ENCODE peak calls at places on chromosomes 6 and 20, in eight cellular contexts. X is WERI-Rb-1; Q is H9; F is ovary; U is lower lobe of right lung; C is CD4-positive, alpha-beta T cell; Z is sigmoid colon; B is HCT116. P is an unnamed sample. For H3K9me3, the result is how much of the 10 kb centered on the place peaks cover.

GRCh38 chr20:24956001-24956761 is 7.1 kb downstream of the CST7 start:
- DNase-seq in C (no peak), F (no peak), X (no peak), B (no peak), Q (peak), U (peak), Z (peak), P (peak)

GRCh38 chr20:51221791-51222408 is 199.0 kb upstream of the KCNG1 start:
- DNase-seq in B (peak), U (no peak), Q (peak), Z (no peak), F (no peak), C (no peak), X (no peak), P (no peak)

GRCh38 chr20:23340524-23340923 is 10.1 kb upstream of the NXT1 start:
- DNase-seq in X (peak), Q (peak), C (no peak), Z (peak), U (no peak), B (peak), F (peak), P (no peak)

GRCh38 chr20:36064661-36065426 is 89.7 kb upstream of the EPB41L1 start:
- DNase-seq in B (no peak), Z (peak), C (peak), Q (peak), U (peak), X (no peak), F (peak), P (peak)

GRCh38 chr20:31630187-31630790 is 7.4 kb upstream of the COX4I2 start:
- DNase-seq in Z (no peak), F (no peak), X (no peak), B (no peak), Q (no peak), U (no peak), C (no peak), P (no peak)

GRCh38 chr6:22003219-22003779 is 293.5 kb downstream of the PRL start:
- DNase-seq in Z (no peak), Q (no peak), U (no peak), C (no peak), B (no peak), F (no peak), X (no peak), P (no peak)

GRCh38 chr20:3716195-3716834 is 3.9 kb upstream of the SIGLEC1 start:
- DNase-seq in X (peak), B (peak), Z (peak), Q (peak), F (peak), U (peak), C (no peak), P (no peak)

GRCh38 chr6:14784596-14785360 is 461.1 kb upstream of the JARID2 start:
- DNase-seq in C (no peak), Z (no peak), B (no peak), F (no peak), U (no peak), Q (peak), X (no peak), P (no peak)

GRCh38 chr20:9573598-9573997 is 59.2 kb downstream of the LAMP5 start:
- DNase-seq in Z (no peak), F (no peak), B (no peak), C (no peak), Q (no peak), U (no peak), X (no peak), P (no peak)

GRCh38 chr6:161378115-161378514 is 104.3 kb upstream of the AGPAT4 start:
- DNase-seq in U (no peak), X (no peak), Q (no peak), F (no peak), C (no peak), Z (no peak), B (no peak), P (no peak)

GRCh38 chr20:1900321-1900791 is 5.1 kb downstream of the SIRPA start:
- DNase-seq in Z (peak), Q (peak), U (no peak), B (peak), C (no peak), F (no peak), X (peak), P (no peak)

GRCh38 chr20:34538671-34539123 is 19.8 kb upstream of the MAP1LC3A start:
- DNase-seq in X (peak), C (peak), U (peak), Z (peak), F (peak), B (no peak), Q (peak), P (peak)

GRCh38 chr6:136036601-136037000 is 185.1 kb downstream of the PDE7B start:
- DNase-seq in Q (no peak), X (no peak), B (no peak), Z (no peak), F (no peak), C (no peak), U (no peak), P (no peak)

GRCh38 chr20:50469324-50469723 is 40.9 kb upstream of the PTPN1 start:
- DNase-seq in X (no peak), Q (no peak), Z (no peak), B (no peak), F (no peak), U (no peak), C (no peak), P (no peak)

GRCh38 chr20:49534314-49534713 is 33.6 kb downstream of the PTGIS start:
- DNase-seq in U (no peak), C (peak), X (peak), B (peak), Z (no peak), F (peak), Q (peak), P (no peak)

GRCh38 chr20:46357030-46357514 is 48.8 kb upstream of the CDH22 start:
- DNase-seq in X (no peak), Z (no peak), F (peak), C (no peak), Q (no peak), U (no peak), B (no peak), P (no peak)

GRCh38 chr6:42727084-42727601 is 4.7 kb upstream of the PRPH2 start:
- DNase-seq in Z (peak), F (peak), U (peak), C (no peak), B (no peak), Q (peak), X (peak), P (no peak)

GRCh38 chr6:135686784-135687301 is 164.7 kb upstream of the PDE7B start:
- DNase-seq in C (no peak), Z (no peak), U (no peak), B (no peak), F (no peak), X (no peak), Q (no peak), P (no peak)

GRCh38 chr6:163324928-163325784 is 89.4 kb upstream of the QKI start:
- DNase-seq in F (no peak), Z (peak), U (peak), B (no peak), Q (no peak), X (no peak), C (no peak), P (no peak)

GRCh38 chr20:59765599-59766177 is 161.3 kb downstream of the PHACTR3 start:
- DNase-seq in X (no peak), C (no peak), F (no peak), Q (peak), B (no peak), Z (no peak), U (no peak), P (peak)

GRCh38 chr6:7134999-7135735 is 27.4 kb downstream of the RREB1 start:
- DNase-seq in C (no peak), X (peak), Z (no peak), U (no peak), B (no peak), Q (no peak), F (no peak), P (no peak)

GRCh38 chr6:141097471-141097870 is 1035.3 kb upstream of the GJE1 start:
- DNase-seq in C (no peak), U (no peak), B (no peak), Z (no peak), X (no peak), Q (no peak), F (no peak), P (no peak)

GRCh38 chr20:1805161-1805581 is 90.0 kb upstream of the SIRPA start:
- DNase-seq in B (no peak), F (no peak), Q (no peak), Z (no peak), C (no peak), X (no peak), U (no peak), P (no peak)

GRCh38 chr6:33029297-33030184 is 20.1 kb upstream of the HLA-DOA start:
- DNase-seq in F (no peak), B (no peak), U (peak), Q (no peak), Z (no peak), X (peak), C (no peak), P (no peak)

GRCh38 chr20:63706852-63707557 is 771 bp downstream of the ARFRP1 start:
- DNase-seq in B (no peak), Z (peak), U (peak), Q (peak), X (peak), C (peak), F (no peak), P (peak)

GRCh38 chr6:166813461-166813860 is 142.9 kb downstream of the RNASET2 start:
- DNase-seq in Z (no peak), Q (no peak), C (no peak), U (no peak), B (no peak), X (no peak), F (no peak), P (no peak)

GRCh38 chr20:44211177-44212039 is 837 bp upstream of the OSER1 start:
- DNase-seq in X (no peak), C (no peak), Q (no peak), B (no peak), U (no peak), F (no peak), Z (peak), P (no peak)

GRCh38 chr6:3440911-3441310 is 15.9 kb downstream of the SLC22A23 start:
- DNase-seq in F (no peak), Z (no peak), U (no peak), C (no peak), X (no peak), Q (no peak), B (no peak), P (no peak)

GRCh38 chr6:17265570-17265969 is 15.6 kb upstream of the RBM24 start:
- DNase-seq in F (no peak), X (no peak), Q (no peak), U (no peak), B (no peak), Z (no peak), C (no peak), P (no peak)

GRCh38 chr20:34954905-34955231 is 738 bp downstream of the GSS start:
- DNase-seq in U (no peak), X (no peak), C (no peak), F (no peak), B (peak), Q (no peak), Z (peak), P (no peak)

GRCh38 chr6:162055365-162055764 is 672.2 kb downstream of the PRKN start:
- DNase-seq in Z (no peak), C (no peak), B (no peak), U (no peak), F (no peak), X (no peak), Q (peak), P (no peak)

GRCh38 chr20:33372993-33373441 is 28.3 kb downstream of the CDK5RAP1 start:
- DNase-seq in Q (no peak), F (no peak), B (no peak), U (no peak), Z (no peak), C (no peak), X (no peak), P (no peak)

GRCh38 chr6:122610690-122611455 is 668 bp downstream of the PKIB start:
- DNase-seq in C (no peak), Q (peak), U (peak), Z (no peak), F (no peak), X (peak), B (peak), P (peak)

GRCh38 chr6:42774201-42774600 is 7.7 kb upstream of the BICRAL start:
- DNase-seq in B (no peak), C (no peak), Z (no peak), Q (no peak), U (no peak), F (no peak), X (no peak), P (no peak)

GRCh38 chr6:151722342-151722741 is 85.1 kb upstream of the ESR1 start:
- DNase-seq in C (no peak), U (no peak), B (no peak), F (no peak), Q (no peak), X (peak), Z (no peak), P (no peak)

GRCh38 chr6:36822506-36823269 is 16.6 kb downstream of the CPNE5 start:
- DNase-seq in F (no peak), C (no peak), Q (no peak), X (no peak), Z (no peak), U (no peak), B (no peak), P (no peak)

GRCh38 chr6:112802154-112802553 is 455.0 kb downstream of the RFPL4B start:
- DNase-seq in C (no peak), B (no peak), Z (no peak), Q (no peak), F (no peak), U (no peak), X (no peak), P (no peak)

GRCh38 chr6:112800916-112801315 is 453.8 kb downstream of the RFPL4B start:
- DNase-seq in C (no peak), U (no peak), B (no peak), Q (no peak), F (no peak), Z (no peak), X (no peak), P (no peak)

GRCh38 chr6:112801681-112802080 is 454.6 kb downstream of the RFPL4B start:
- DNase-seq in Z (no peak), X (no peak), Q (no peak), F (no peak), B (no peak), C (no peak), U (no peak), P (no peak)

GRCh38 chr6:112806163-112806900 is 459.2 kb downstream of the RFPL4B start:
- DNase-seq in Q (no peak), U (no peak), F (no peak), C (no peak), Z (no peak), B (no peak), X (no peak), P (no peak)

DNA sequence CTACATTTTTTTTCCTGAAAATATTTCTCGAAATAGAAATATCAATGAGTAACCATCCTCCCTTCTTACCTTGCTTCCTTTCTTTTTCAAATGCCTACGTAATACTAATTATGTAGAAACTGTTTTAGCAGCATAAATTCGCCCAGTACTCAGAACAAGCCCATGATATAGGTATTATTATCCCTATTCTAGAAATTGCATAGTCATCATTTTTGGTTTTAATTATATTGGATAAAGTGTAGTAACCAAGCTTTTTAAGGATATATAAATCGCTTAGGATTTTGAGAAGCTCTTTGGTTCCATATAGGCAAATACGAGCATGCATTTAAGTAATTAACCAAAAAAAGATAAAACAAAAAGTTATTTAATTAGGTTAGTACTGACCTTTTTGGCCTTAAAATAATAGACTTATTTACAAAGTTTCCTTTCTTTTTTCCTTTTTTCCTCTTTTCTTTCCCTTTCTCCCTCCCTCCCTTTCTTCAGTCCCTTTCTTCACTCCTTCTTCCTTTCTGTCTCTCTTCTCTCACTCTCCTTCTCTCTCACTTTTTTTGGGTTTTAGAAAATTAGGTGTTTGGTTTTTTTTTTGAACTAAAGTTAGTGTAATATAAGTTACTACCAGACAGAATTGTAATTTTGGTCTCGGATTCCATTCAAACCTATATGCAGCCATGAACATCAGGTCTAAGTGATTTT is 457.7 kb downstream of the RFPL4B start:
- DNase-seq in Q (no peak), C (no peak), F (no peak), X (no peak), Z (no peak), U (no peak), B (no peak), P (no peak)
- TF ChIP-seq CTCF in Q (no peak), C (no peak), F (no peak), X (no peak), Z (no peak), U (no peak), B (no peak), P (no peak)

GRCh38 chr6:170135041-170135440 is 155.8 kb downstream of the DLL1 start:
- DNase-seq in B (no peak), U (no peak), C (no peak), X (no peak), Q (no peak), F (no peak), Z (no peak), P (peak)
- H3K9me3 ChIP-seq in B (under half), U (under half), C (under half), X (under half), Q (under half), F (under half), Z (under half), P (under half)

DNA sequence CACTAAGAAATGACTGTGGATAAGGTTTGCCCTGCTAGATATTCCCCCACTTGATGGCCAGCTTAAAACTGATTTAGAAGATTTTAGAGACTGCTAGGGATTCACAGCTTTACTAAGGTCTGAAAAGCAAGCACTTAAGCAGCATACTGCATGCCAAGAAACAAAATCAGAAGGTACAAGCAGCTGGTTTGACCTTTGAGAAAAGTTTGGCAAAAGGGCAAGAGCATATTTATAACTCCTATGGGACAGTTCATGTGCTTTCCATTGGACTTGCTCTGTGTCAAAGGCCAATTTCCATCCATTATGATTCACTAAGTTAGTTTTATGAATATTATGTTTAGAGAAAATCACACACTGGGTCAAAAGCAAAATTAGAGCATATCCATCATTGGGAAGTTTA is 402.8 kb downstream of the PKHD1 start:
- DNase-seq in F (no peak), U (no peak), Q (no peak), X (no peak), Z (no peak), B (no peak), C (no peak), P (no peak)
- TF ChIP-seq CTCF in F (no peak), U (no peak), Q (no peak), X (no peak), Z (no peak), B (no peak), C (no peak), P (no peak)

DNA sequence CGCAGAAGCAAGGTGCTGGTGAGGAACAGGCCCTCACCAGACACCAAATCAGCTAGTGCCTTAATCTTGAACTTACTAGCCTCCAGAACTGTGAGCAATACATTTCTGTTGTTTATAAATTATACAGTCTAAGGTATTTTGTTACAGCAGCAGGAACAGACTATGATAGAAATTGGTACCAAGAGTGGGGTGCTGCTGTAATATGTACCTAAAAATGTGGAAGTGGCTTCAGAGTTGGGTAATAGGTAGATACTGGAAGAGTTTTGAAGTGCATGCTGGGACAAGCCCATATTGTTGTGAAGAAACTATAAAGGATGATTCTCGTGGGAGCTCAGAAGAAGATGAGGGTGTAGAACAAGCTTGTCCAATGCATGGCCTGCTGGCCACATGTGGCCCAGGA is 866.8 kb downstream of the C6orf118 start:
- DNase-seq in Q (no peak), X (no peak), Z (no peak), C (no peak), U (no peak), F (no peak), B (no peak), P (no peak)
- H3K9me3 ChIP-seq in Q (under half), X (under half), Z (under half), C (under half), U (under half), F (under half), B (under half), P (under half)

GRCh38 chr6:108582618-108583017 is 21.9 kb downstream of the FOXO3 start:
- DNase-seq in F (no peak), Z (no peak), C (no peak), B (no peak), Q (no peak), U (no peak), X (no peak), P (no peak)

GRCh38 chr6:108580645-108581044 is 19.9 kb downstream of the FOXO3 start:
- DNase-seq in Q (no peak), C (no peak), X (no peak), F (no peak), Z (no peak), U (no peak), B (no peak), P (no peak)

GRCh38 chr6:108581932-108582500 is 21.3 kb downstream of the FOXO3 start:
- DNase-seq in U (no peak), Q (no peak), X (no peak), C (no peak), F (no peak), Z (no peak), B (no peak), P (no peak)

GRCh38 chr6:108578595-108579038 is 17.9 kb downstream of the FOXO3 start:
- DNase-seq in U (no peak), Q (no peak), Z (no peak), B (no peak), F (no peak), X (no peak), C (no peak), P (no peak)

DNA sequence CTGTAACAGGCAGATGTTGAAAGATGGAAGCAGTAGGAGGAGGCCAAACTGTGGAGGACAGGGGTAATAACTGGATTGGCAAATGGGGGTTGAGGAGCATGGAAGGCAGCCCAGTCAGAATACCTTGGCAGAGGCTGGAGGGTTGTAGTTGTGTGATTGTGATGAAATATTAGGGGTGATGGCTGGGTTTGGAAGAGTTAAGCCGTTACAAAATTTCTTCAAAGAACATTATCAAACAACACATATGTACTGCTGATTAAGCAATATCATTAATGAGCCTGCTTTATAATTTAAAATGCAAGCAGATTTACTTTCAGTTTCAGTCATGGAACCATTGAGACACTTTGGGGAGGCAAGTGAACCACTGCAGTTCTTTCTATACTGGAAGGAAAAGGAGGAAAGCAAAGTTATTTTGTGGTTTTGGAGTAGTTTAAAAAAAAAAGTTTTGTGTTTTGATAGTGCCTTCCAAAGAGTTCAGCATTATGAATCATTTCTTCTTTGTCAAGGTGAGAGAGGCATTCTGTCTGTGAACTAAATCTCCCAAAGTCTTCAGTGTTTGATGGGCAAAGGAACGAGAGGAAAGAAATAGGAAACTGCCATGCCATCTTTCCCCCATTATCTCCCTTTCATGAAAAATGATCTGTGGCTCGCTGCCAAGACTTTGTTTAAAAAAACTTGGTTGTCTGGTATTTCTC is 20.7 kb downstream of the FOXO3 start:
- DNase-seq in Q (no peak), U (no peak), X (no peak), B (no peak), C (no peak), Z (peak), F (peak), P (no peak)
- TF ChIP-seq CTCF in Q (no peak), U (no peak), X (no peak), B (no peak), C (no peak), Z (no peak), F (no peak), P (no peak)